ENCODE peak calls at places on chromosomes 7 and 10, in ten cellular contexts. D is endothelial cell of umbilical vein, I is transverse colon, S is stomach, T is A549, Y is Peyer's patch, U is body of pancreas, Q is breast epithelium, L is HepG2, O is ovary. G is an unnamed sample. For H3K4me1, the result is how much of the 10 kb centered on the place peaks cover.

GRCh38 chr10:73577788-73578187 is 13.4 kb downstream of the USP54 start:
- DNase-seq in O (peak), I (peak), L (no peak), U (peak), S (peak), Y (no peak), Q (peak), T (no peak), D (no peak), G (peak)

GRCh38 chr10:53090725-53091124 is 318.1 kb upstream of the MBL2 start:
- DNase-seq in U (no peak), L (no peak), O (no peak), S (no peak), Q (no peak), T (no peak), Y (no peak), D (no peak), I (no peak), G (no peak)

GRCh38 chr10:132248455-132249231 is 59.1 kb downstream of the STK32C start:
- DNase-seq in I (peak), U (peak), O (no peak), S (peak), Y (peak), L (no peak), T (peak), D (peak), Q (no peak), G (no peak)

GRCh38 chr7:127907110-127907509 is 124.1 kb downstream of the LRRC4 start:
- DNase-seq in I (no peak), Q (no peak), D (no peak), Y (no peak), U (no peak), S (no peak), L (no peak), O (no peak), T (no peak), G (no peak)

GRCh38 chr10:71840177-71840711 is 10.8 kb downstream of the PSAP start:
- DNase-seq in I (peak), Q (no peak), S (peak), L (no peak), Y (peak), T (peak), O (peak), U (peak), D (peak), G (no peak)

GRCh38 chr7:76428149-76428823 is 3.5 kb downstream of the ZP3 start:
- DNase-seq in O (no peak), L (no peak), Y (no peak), T (no peak), I (no peak), S (no peak), U (no peak), Q (no peak), D (no peak), G (no peak)

GRCh38 chr7:36526720-36527548 is 137.3 kb downstream of the ANLN start:
- DNase-seq in O (no peak), I (no peak), Y (no peak), D (peak), L (no peak), Q (no peak), T (peak), U (no peak), S (no peak), G (no peak)

GRCh38 chr10:128411624-128412023 is 285.4 kb upstream of the MKI67 start:
- DNase-seq in D (no peak), Q (no peak), T (no peak), Y (no peak), U (no peak), O (no peak), S (no peak), I (no peak), L (no peak), G (no peak)

GRCh38 chr10:100997364-100998182 is 2.0 kb upstream of the LZTS2 start:
- DNase-seq in S (peak), T (peak), Q (peak), D (peak), I (peak), Y (peak), U (peak), O (peak), L (peak), G (no peak)

GRCh38 chr7:16708980-16709379 is 44.6 kb upstream of the TSPAN13 start:
- DNase-seq in Q (no peak), O (no peak), T (no peak), S (no peak), I (no peak), U (peak), D (peak), L (no peak), Y (no peak), G (no peak)

GRCh38 chr10:17213646-17214349 is 12.3 kb upstream of the TRDMT1 start:
- DNase-seq in Q (no peak), I (no peak), S (no peak), U (no peak), Y (no peak), O (no peak), L (no peak), T (no peak), D (peak), G (no peak)

GRCh38 chr7:127347567-127348246 is 44.8 kb downstream of the ZNF800 start:
- DNase-seq in O (peak), S (peak), T (peak), L (peak), I (peak), Y (peak), D (peak), U (peak), Q (no peak), G (no peak)

GRCh38 chr7:144545330-144545729 is 141.8 kb upstream of the NOBOX start:
- DNase-seq in L (no peak), I (no peak), T (no peak), Q (no peak), Y (no peak), O (no peak), U (no peak), D (no peak), S (no peak), G (no peak)

GRCh38 chr10:36336315-36336714 is 694.2 kb upstream of the FZD8 start:
- DNase-seq in T (no peak), S (no peak), I (no peak), U (no peak), Y (no peak), O (no peak), D (no peak), Q (no peak), L (no peak), G (no peak)

GRCh38 chr10:68087338-68088029 is 12.4 kb upstream of the HERC4 start:
- DNase-seq in D (no peak), T (peak), I (no peak), Y (no peak), Q (no peak), S (no peak), L (no peak), U (no peak), O (no peak), G (no peak)

GRCh38 chr7:51265066-51265907 is 51.3 kb downstream of the COBL start:
- DNase-seq in U (peak), L (peak), Q (no peak), I (peak), D (no peak), Y (peak), S (no peak), O (no peak), T (no peak), G (no peak)

GRCh38 chr7:153832160-153832559 is 220.0 kb upstream of the DPP6 start:
- DNase-seq in L (peak), T (no peak), I (no peak), O (no peak), Y (no peak), U (no peak), D (no peak), S (no peak), Q (no peak), G (no peak)

GRCh38 chr7:157476201-157476600 is 139.4 kb downstream of the DNAJB6 start:
- DNase-seq in U (no peak), D (no peak), Y (peak), I (no peak), O (no peak), Q (no peak), L (no peak), S (peak), T (no peak), G (no peak)

GRCh38 chr7:2247141-2247985 is 5.3 kb downstream of the NUDT1 start:
- DNase-seq in O (peak), Q (no peak), D (peak), Y (no peak), U (no peak), L (no peak), S (no peak), T (peak), I (no peak), G (no peak)

GRCh38 chr7:93133020-93133419 is 15.2 kb downstream of the SAMD9L start:
- DNase-seq in Q (no peak), I (no peak), T (no peak), D (peak), L (no peak), S (no peak), U (no peak), O (no peak), Y (no peak), G (no peak)

GRCh38 chr10:21811245-21811585 is 192.3 kb downstream of the DNAJC1 start:
- DNase-seq in Q (no peak), Y (no peak), U (no peak), T (no peak), D (no peak), L (no peak), O (no peak), I (no peak), S (no peak), G (no peak)

GRCh38 chr10:23417254-23417653 is 21.6 kb upstream of the OTUD1 start:
- DNase-seq in Q (no peak), I (no peak), S (no peak), Y (no peak), L (no peak), T (no peak), U (no peak), D (no peak), O (no peak), G (no peak)

GRCh38 chr10:19811517-19811916 is 4.7 kb upstream of the PLXDC2 start:
- DNase-seq in T (no peak), O (peak), S (no peak), Q (no peak), Y (no peak), U (no peak), I (no peak), L (peak), D (no peak), G (no peak)

GRCh38 chr10:5812283-5813090 is 747 bp downstream of the GDI2 start:
- DNase-seq in S (peak), Q (peak), O (peak), I (peak), L (no peak), Y (peak), U (peak), T (peak), D (peak), G (no peak)

GRCh38 chr10:100743626-100744135 is 1.7 kb upstream of the PAX2 start:
- DNase-seq in S (peak), L (peak), I (peak), T (peak), D (peak), O (no peak), U (peak), Y (no peak), Q (no peak), G (no peak)

GRCh38 chr10:58158806-58159205 is 108.9 kb downstream of the IPMK start:
- DNase-seq in Q (no peak), U (no peak), Y (no peak), D (no peak), T (no peak), S (no peak), I (no peak), L (no peak), O (no peak), G (no peak)

GRCh38 chr7:66283003-66283920 is 78.1 kb downstream of the TPST1 start:
- DNase-seq in Y (no peak), I (no peak), L (no peak), S (no peak), T (peak), D (peak), O (no peak), U (no peak), Q (no peak), G (no peak)

GRCh38 chr7:139752148-139752547 is 25.6 kb downstream of the HIPK2 start:
- DNase-seq in Q (no peak), U (no peak), D (no peak), T (no peak), Y (no peak), I (no peak), O (no peak), S (no peak), L (no peak), G (peak)

GRCh38 chr7:30996261-30996660 is 32.5 kb downstream of the GHRHR start:
- DNase-seq in D (no peak), O (no peak), U (peak), I (no peak), T (no peak), Y (no peak), Q (no peak), L (no peak), S (no peak), G (no peak)

DNA sequence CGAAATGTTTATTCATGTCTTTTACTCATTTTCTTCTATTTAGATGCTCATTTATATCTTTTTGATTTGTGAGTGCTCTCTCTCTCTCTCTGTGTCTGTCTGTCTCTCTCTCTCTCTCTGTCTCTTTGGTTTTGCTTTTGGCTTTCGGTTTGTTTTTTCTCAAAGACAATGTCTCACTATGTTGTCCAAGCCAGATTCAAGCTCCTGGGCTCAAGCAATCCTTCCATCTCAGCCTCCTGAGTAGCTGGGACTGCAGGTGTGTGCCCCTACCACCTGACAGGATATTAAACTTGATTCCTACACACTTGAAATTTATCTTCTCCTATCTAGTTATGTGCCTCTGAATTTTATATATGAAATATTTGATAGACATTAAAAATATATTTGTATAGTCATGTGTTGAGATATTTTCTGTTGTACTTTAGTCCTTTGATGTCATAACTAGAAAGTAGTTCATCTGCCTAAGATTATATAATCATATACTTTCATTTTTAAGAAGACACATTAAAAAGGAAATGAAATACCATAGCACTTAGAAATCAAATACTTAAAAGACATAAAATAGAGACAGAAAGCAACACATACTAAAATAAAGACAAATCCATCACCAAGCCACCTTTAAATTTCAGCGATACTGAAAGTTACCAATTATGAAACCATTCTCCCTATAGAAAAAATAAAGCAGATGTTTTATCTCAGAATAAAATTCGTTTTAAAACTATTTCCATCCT is 68.1 kb upstream of the SFMBT2 start:
- DNase-seq in O (no peak), S (no peak), D (no peak), T (no peak), Q (no peak), Y (no peak), I (no peak), U (no peak), L (no peak), G (no peak)
- H3K4me3 ChIP-seq in O (no peak), S (no peak), D (no peak), T (no peak), Q (no peak), Y (no peak), I (no peak), U (no peak), L (no peak), G (no peak)

DNA sequence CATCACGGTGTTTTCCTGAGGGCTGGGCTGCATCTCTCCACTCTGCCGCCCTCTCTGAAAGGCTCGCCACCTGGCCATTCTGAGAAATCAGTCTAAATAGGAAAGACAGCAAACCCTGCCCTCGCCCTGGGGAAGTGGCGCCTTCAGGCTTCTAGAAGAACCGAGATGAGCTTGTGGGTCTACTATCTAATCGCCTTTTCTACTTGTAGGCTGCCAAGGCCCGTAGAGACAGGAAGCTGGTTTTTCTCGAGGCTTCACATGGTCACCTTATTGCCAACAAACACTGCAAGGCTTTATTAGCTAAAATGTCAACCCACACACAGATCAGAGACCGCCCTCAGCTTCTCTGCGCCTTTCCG is 21.4 kb downstream of the LAT2 start:
- DNase-seq in S (no peak), Q (no peak), L (no peak), D (no peak), O (no peak), T (no peak), Y (no peak), U (no peak), I (peak), G (no peak)
- TF ChIP-seq POLR2A in S (no peak), Q (no peak), L (no peak), D (no peak), O (no peak), T (no peak), Y (no peak), U (no peak), I (no peak), G (no peak)

DNA sequence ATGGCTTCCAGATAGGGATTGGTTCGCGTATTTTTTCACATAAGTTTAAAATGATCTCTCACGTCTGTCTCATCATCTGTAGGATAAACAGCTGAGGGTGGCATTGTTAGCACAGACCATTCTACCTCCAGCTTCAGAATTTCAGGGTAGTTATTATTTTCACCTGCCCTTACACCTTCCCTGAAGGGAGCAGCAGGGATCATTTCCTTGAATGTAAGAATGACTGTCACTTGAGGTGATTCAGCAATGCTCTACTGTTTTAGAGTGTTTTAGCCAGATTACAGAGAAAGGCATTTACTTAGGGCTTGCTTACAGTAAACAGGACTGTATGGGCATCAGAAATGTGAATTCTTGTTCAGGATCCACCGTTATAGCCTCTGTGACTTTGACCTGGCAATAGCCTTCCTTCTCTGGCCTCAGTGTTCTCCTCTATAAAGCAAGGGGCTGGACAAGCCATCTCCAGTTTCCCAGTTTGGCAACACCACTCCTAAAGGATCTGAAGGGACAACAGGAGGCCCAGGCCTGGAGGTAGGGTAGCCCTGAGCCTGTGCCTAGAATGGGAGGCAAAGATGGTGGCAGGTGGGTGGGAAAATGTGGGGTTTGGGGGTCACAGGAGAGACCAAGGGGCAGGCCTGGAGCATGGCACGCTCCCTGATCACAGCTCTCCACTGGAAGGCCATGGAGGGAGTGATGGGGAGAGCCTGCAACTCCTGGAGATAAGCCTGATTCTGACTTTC is 1.2 kb upstream of the IGFBP1 start:
- DNase-seq in U (no peak), Y (no peak), O (no peak), D (no peak), T (no peak), S (no peak), Q (no peak), I (no peak), L (no peak), G (no peak)
- H3K4me1 ChIP-seq in U (under half), Y (under half), O (under half), D (half or more), T (half or more), S (under half), Q (under half), I (under half), L (half or more), G (under half)

GRCh38 chr7:44105832-44106231 is 1.7 kb downstream of the AEBP1 start:
- DNase-seq in I (no peak), Q (no peak), T (no peak), S (no peak), O (no peak), Y (no peak), D (no peak), L (no peak), U (no peak), G (no peak)
- H3K4me3 ChIP-seq in I (peak), Q (peak), T (no peak), S (peak), O (peak), Y (no peak), D (no peak), L (no peak), U (no peak), G (peak)

DNA sequence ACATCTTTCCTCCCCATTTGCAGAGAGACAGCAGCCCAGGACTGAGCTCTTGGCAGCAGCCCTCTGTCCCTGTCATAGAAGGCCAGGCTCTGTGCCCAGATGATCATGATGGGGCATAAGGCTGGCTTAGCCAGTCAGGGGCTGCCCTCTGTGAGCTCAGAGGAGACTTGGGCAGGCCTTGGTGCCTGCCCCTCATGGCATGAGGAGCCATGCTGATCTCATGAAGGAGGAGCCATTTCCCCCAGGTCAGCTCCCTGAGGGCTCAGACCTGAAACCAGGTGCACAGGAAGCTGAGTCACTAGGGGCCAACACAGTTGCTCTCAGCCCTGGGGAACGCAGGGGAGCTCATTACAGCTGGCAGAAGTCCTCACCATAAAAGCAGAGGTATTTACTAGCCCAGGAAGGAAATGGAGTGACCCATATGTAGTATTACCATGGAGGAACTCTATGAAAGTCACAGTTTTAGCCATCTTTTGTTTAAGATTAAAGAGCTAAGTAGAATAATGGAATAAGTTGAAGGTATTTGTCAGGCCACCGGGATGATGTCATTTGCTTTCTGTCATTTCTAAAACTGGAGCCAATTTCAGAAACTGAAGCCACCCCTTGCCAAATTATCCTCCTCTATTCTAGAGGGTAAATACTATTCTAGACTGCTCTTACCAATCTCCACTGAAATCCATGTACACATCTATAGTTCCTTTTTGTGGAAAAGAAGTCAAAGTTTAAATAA is 362.4 kb upstream of the ZNF32 start:
- DNase-seq in L (no peak), D (peak), U (no peak), T (no peak), I (no peak), Y (no peak), S (no peak), O (no peak), Q (no peak), G (peak)
- TF ChIP-seq POLR2A in L (no peak), D (no peak), U (no peak), T (no peak), I (no peak), Y (no peak), S (no peak), O (no peak), Q (no peak), G (no peak)

G was measured in vagina.